ENCODE peak calls at places on chromosomes 13 and 19, in nine cellular contexts. O is PC-9; Y is breast epithelium; X is cardiac muscle cell; V is neural crest cell; E is lung; G is body of pancreas; W is CD8-positive, alpha-beta T cell; U is glutamatergic neuron. B is an unnamed sample.

GRCh38 chr13:94419304-94419943 is 60.1 kb downstream of the DCT start:
- DNase-seq in Y (no peak), U (no peak), G (no peak), W (no peak), O (no peak), X (no peak), V (no peak), E (no peak), B (no peak)

GRCh38 chr19:18900700-18901502 is 4.9 kb upstream of the CERS1 start:
- DNase-seq in Y (no peak), W (no peak), X (no peak), V (no peak), E (no peak), G (no peak), U (no peak), O (no peak), B (no peak)

GRCh38 chr19:45444318-45445041 is 20.8 kb upstream of the ERCC1 start:
- DNase-seq in Y (peak), G (peak), U (peak), V (peak), X (peak), E (peak), W (peak), O (peak), B (no peak)

GRCh38 chr19:40739871-40740703 is 10.2 kb downstream of the ACTMAP start:
- DNase-seq in X (no peak), Y (no peak), V (no peak), W (no peak), G (no peak), O (no peak), E (no peak), U (peak), B (no peak)

GRCh38 chr19:4861147-4861546 is 6.3 kb downstream of the PLIN3 start:
- DNase-seq in U (no peak), G (peak), W (no peak), X (no peak), O (peak), Y (peak), E (no peak), V (no peak), B (peak)

GRCh38 chr19:11240008-11240444 is 607 bp downstream of the ANGPTL8 start:
- DNase-seq in X (no peak), O (no peak), V (no peak), E (no peak), G (no peak), U (no peak), Y (no peak), W (no peak), B (no peak)

GRCh38 chr19:43595605-43595998 is 332 bp downstream of the IRGQ start:
- DNase-seq in W (no peak), U (no peak), G (no peak), O (no peak), V (no peak), Y (no peak), X (no peak), E (no peak), B (no peak)

GRCh38 chr13:109301711-109302110 is 484.7 kb downstream of the IRS2 start:
- DNase-seq in U (peak), X (no peak), E (no peak), O (no peak), W (no peak), Y (no peak), V (no peak), G (no peak), B (no peak)

GRCh38 chr13:72437458-72437857 is 290.0 kb downstream of the MZT1 start:
- DNase-seq in E (no peak), V (no peak), G (no peak), U (no peak), W (no peak), O (no peak), Y (no peak), X (no peak), B (no peak)

GRCh38 chr19:5805465-5806132 is 732 bp downstream of the NRTN start:
- DNase-seq in U (peak), E (peak), X (peak), W (peak), Y (peak), G (peak), O (peak), V (peak), B (no peak)

GRCh38 chr19:50224986-50225747 is 21.7 kb downstream of the MYH14 start:
- DNase-seq in U (no peak), O (no peak), W (no peak), X (no peak), G (no peak), E (no peak), Y (no peak), V (no peak), B (no peak)

GRCh38 chr19:36488816-36489138 is 584 bp downstream of the ZNF566 start:
- DNase-seq in X (peak), W (peak), V (no peak), Y (no peak), U (peak), G (peak), E (no peak), O (no peak), B (no peak)

GRCh38 chr13:31150315-31150985 is 11.3 kb downstream of the HSPH1 start:
- DNase-seq in W (no peak), U (no peak), E (no peak), V (no peak), X (peak), G (no peak), Y (no peak), O (no peak), B (no peak)

GRCh38 chr19:53183146-53183545 is 10.0 kb downstream of the ZNF665 start:
- DNase-seq in Y (no peak), O (peak), E (no peak), V (no peak), W (no peak), X (no peak), G (no peak), U (no peak), B (no peak)

GRCh38 chr13:37443538-37443937 is 155.0 kb downstream of the POSTN start:
- DNase-seq in O (no peak), V (no peak), U (no peak), Y (no peak), W (no peak), G (no peak), X (no peak), E (no peak), B (no peak)

GRCh38 chr13:21668665-21669599 is 1.9 kb upstream of the FGF9 start:
- DNase-seq in W (peak), X (peak), Y (no peak), G (peak), O (no peak), E (no peak), V (peak), U (peak), B (no peak)

GRCh38 chr13:46119883-46120614 is 15.2 kb upstream of the CPB2 start:
- DNase-seq in W (no peak), V (no peak), U (no peak), X (no peak), G (peak), Y (no peak), E (peak), O (peak), B (peak)

GRCh38 chr13:51113969-51114368 is 2.9 kb upstream of the C13orf42 start:
- DNase-seq in W (no peak), O (no peak), U (no peak), X (no peak), Y (no peak), G (no peak), E (peak), V (no peak), B (no peak)

GRCh38 chr13:64505511-64505910 is 2724.6 kb downstream of the PCDH9 start:
- DNase-seq in E (no peak), O (no peak), V (no peak), W (no peak), Y (no peak), X (no peak), G (no peak), U (no peak), B (no peak)

GRCh38 chr13:94707400-94708021 is 4.8 kb downstream of the SOX21 start:
- DNase-seq in X (no peak), U (peak), W (no peak), V (peak), O (no peak), E (no peak), G (no peak), Y (no peak), B (no peak)

GRCh38 chr13:28401303-28402056 is 93.4 kb downstream of the FLT1 start:
- DNase-seq in U (no peak), O (no peak), G (no peak), X (no peak), W (no peak), E (no peak), Y (no peak), V (no peak), B (no peak)

GRCh38 chr13:113152894-113153809 is 5.3 kb upstream of the PROZ start:
- DNase-seq in Y (no peak), G (peak), O (peak), X (peak), U (peak), E (peak), W (peak), V (peak), B (no peak)

GRCh38 chr19:48490980-48491792 is 20.4 kb downstream of the LMTK3 start:
- DNase-seq in O (no peak), Y (no peak), U (no peak), G (peak), X (peak), W (peak), E (no peak), V (no peak), B (no peak)

GRCh38 chr19:46714523-46715106 is 2.3 kb downstream of the PRKD2 start:
- DNase-seq in W (no peak), Y (peak), G (no peak), X (no peak), E (no peak), V (no peak), U (no peak), O (no peak), B (no peak)

GRCh38 chr13:101545521-101545920 is 93.0 kb downstream of the ITGBL1 start:
- DNase-seq in O (no peak), G (no peak), Y (no peak), E (no peak), X (no peak), W (no peak), U (no peak), V (no peak), B (no peak)

GRCh38 chr19:41795031-41795461 is 1.3 kb upstream of the CEACAM3 start:
- DNase-seq in X (peak), G (peak), E (peak), W (peak), V (peak), Y (no peak), U (peak), O (peak), B (no peak)

GRCh38 chr19:6103217-6103644 is 7.1 kb downstream of the RFX2 start:
- DNase-seq in E (peak), G (peak), V (no peak), Y (peak), U (no peak), W (no peak), O (peak), X (no peak), B (peak)

GRCh38 chr13:113616991-113617749 is 32.6 kb downstream of the TFDP1 start:
- DNase-seq in G (peak), U (no peak), Y (no peak), O (peak), W (no peak), E (no peak), V (no peak), X (peak), B (no peak)

GRCh38 chr19:10727599-10728250 is 9.8 kb downstream of the DNM2 start:
- DNase-seq in V (no peak), G (no peak), U (no peak), W (no peak), X (no peak), E (no peak), Y (no peak), O (no peak), B (no peak)

GRCh38 chr13:67518785-67519184 is 288.6 kb upstream of the PCDH9 start:
- DNase-seq in O (no peak), U (no peak), G (no peak), V (no peak), W (no peak), E (no peak), Y (no peak), X (no peak), B (no peak)

DNA sequence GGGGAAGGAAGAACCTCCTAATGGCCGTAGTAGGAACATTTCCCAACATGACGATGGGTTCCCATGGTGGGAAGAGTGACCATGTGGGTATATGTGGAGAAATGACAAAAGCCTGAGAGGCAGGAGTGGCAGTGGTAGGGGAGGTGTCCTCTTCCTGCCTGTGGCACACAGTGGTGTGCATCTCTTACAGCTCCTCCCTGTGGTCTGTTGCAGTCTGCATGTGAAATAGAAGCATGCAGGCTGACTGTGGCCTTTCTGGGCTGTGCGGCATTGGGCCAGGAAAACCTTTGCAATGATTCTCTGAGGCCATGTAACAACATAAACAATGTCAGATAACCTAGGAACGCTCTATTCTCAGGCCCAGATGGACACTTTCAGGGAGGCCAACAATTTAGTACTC is 84.0 kb downstream of the LACC1 start:
- DNase-seq in E (no peak), Y (no peak), U (no peak), X (peak), W (no peak), O (no peak), G (no peak), V (no peak), B (no peak)
- TF ChIP-seq CTCF in E (no peak), Y (no peak), U (no peak), X (no peak), W (no peak), O (no peak), G (no peak), V (no peak), B (no peak)

GRCh38 chr19:23440791-23441190 is 45.5 kb upstream of the ZNF91 start:
- DNase-seq in X (no peak), Y (no peak), U (peak), E (no peak), V (no peak), G (no peak), W (no peak), O (peak), B (no peak)

GRCh38 chr19:23439623-23440022 is 44.4 kb upstream of the ZNF91 start:
- DNase-seq in Y (no peak), G (no peak), X (no peak), V (no peak), U (no peak), O (no peak), E (no peak), W (no peak), B (no peak)

GRCh38 chr19:23437901-23438300 is 42.6 kb upstream of the ZNF91 start:
- DNase-seq in E (no peak), W (no peak), X (no peak), Y (no peak), G (no peak), U (no peak), V (no peak), O (no peak), B (no peak)

GRCh38 chr19:23436944-23437343 is 41.7 kb upstream of the ZNF91 start:
- DNase-seq in G (no peak), X (no peak), O (no peak), E (no peak), V (no peak), U (no peak), Y (no peak), W (no peak), B (no peak)

GRCh38 chr19:23440207-23440606 is 44.9 kb upstream of the ZNF91 start:
- DNase-seq in E (no peak), O (no peak), V (no peak), X (no peak), U (no peak), Y (no peak), G (no peak), W (no peak), B (no peak)
- TF ChIP-seq CTCF in E (no peak), O (no peak), V (no peak), X (no peak), U (no peak), Y (no peak), G (no peak), W (no peak), B (no peak)

DNA sequence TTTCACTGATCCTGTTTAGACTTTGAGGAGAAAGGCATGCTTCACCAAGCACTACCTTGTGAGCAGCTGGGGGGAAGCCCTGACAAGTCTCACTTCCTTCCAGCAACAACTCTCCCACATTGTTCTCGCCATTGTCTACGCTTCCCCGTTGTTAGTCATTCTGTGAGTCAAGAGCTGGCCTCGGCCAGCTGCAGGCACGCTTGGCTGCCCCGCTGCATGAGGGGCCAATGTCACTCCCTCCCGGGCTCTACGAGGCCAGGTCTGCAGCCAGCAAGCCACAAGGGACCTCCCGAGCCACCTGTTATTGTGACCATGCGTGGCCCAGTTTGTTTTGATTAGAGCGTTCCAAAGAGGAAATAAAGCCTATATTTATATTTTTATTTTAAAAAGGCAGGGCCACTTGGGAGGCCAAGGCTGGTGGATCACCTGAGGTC is 220.9 kb downstream of the FOXO1 start:
- DNase-seq in Y (no peak), E (no peak), W (no peak), G (peak), U (no peak), X (no peak), O (peak), V (no peak), B (no peak)
- TF ChIP-seq CTCF in Y (no peak), E (no peak), W (no peak), G (no peak), U (no peak), X (no peak), O (no peak), V (no peak), B (no peak)

DNA sequence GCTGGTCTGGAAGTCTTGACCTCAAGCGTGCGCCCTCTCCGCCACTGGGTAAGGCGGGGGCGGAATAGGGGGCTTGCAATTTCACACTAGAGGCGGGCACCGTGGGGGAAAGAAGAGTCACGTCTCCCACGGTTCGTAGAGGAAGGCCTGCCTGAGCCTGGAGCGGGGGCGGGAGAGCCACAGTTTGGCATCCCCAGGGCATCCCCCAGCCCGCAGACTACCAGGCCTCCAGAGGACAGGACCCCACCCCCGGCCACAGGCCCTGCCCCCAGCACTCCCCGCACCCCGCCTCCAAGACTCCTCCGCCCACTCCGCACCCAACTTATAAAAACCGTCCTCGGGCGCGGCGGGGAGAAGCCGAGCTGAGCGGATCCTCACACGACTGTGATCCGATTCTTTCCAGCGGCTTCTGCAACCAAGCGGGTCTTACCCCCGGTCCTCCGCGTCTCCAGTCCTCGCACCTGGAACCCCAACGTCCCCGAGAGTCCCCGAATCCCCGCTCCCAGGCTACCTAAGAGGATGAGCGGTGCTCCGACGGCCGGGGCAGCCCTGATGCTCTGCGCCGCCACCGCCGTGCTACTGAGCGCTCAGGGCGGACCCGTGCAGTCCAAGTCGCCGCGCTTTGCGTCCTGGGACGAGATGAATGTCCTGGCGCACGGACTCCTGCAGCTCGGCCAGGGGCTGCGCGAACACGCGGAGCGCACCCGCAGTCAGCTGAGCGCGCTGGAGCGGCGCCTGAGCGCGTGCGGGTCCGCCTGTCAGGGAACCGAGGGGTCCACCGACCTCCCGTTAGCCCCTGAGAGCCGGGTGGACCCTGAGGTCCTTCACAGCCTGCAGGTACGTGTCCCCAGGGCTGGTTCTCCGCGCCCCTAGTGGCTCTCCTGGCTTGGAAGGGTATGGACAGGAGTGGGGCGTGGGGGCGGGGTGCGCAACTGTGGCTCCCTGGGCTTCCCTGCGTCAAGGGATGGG is at the start of gene ANGPTL4:
- DNase-seq in Y (peak), O (peak), U (peak), W (peak), V (peak), G (peak), X (peak), E (peak), B (no peak)
- TF ChIP-seq CTCF in Y (peak), O (no peak), U (no peak), W (no peak), V (peak), G (no peak), X (peak), E (no peak), B (no peak)

B was measured in LNCaP clone FGC.